ENCODE peak calls at places on chromosomes 3 and 15, in six cellular contexts. X is NCI-H1092, D is T-cell, E is Ammon's horn, U is kidney tubule cell, I is AML-193. M is an unnamed sample.

GRCh38 chr3:194512895-194513601 is 26.2 kb upstream of the ATP13A3 start:
- DNase-seq in X (no peak), E (no peak), U (no peak), I (no peak), D (no peak), M (no peak)

GRCh38 chr15:98649621-98649995 is 1.3 kb downstream of the IGF1R start:
- DNase-seq in I (no peak), U (peak), X (no peak), E (no peak), D (peak), M (no peak)

GRCh38 chr15:88785217-88785616 is 18.0 kb upstream of the ACAN start:
- DNase-seq in X (no peak), I (no peak), E (no peak), U (no peak), D (no peak), M (no peak)

GRCh38 chr3:181956122-181956521 is 244.4 kb downstream of the SOX2 start:
- DNase-seq in E (no peak), X (no peak), I (no peak), D (no peak), U (no peak), M (no peak)

GRCh38 chr15:50145451-50145872 is 26.4 kb upstream of the ATP8B4 start:
- DNase-seq in X (peak), U (peak), D (no peak), I (peak), E (peak), M (peak)

GRCh38 chr3:66297917-66298316 is 77.1 kb downstream of the SLC25A26 start:
- DNase-seq in X (no peak), I (no peak), E (no peak), U (no peak), D (peak), M (no peak)

GRCh38 chr3:11522953-11523792 is 120.5 kb downstream of the VGLL4 start:
- DNase-seq in D (no peak), E (no peak), I (no peak), X (no peak), U (no peak), M (no peak)

GRCh38 chr3:118808743-118809142 is 225.9 kb downstream of the IGSF11 start:
- DNase-seq in X (no peak), U (peak), I (no peak), D (no peak), E (no peak), M (no peak)

GRCh38 chr3:185317674-185318073 is 45.3 kb upstream of the MAP3K13 start:
- DNase-seq in E (no peak), D (no peak), I (no peak), X (no peak), U (peak), M (no peak)

GRCh38 chr3:129855454-129856419 is 37.8 kb downstream of the TMCC1 start:
- DNase-seq in E (peak), U (peak), I (peak), D (no peak), X (no peak), M (peak)

GRCh38 chr3:56702487-56703315 is 19.6 kb upstream of the TASOR start:
- DNase-seq in D (peak), E (peak), I (peak), U (peak), X (peak), M (peak)

GRCh38 chr3:125154110-125154509 is 58.4 kb downstream of the SLC12A8 start:
- DNase-seq in E (no peak), X (no peak), D (no peak), U (no peak), I (no peak), M (no peak)

GRCh38 chr15:42737529-42738328 is 801 bp upstream of the CDAN1 start:
- DNase-seq in U (peak), E (no peak), I (peak), X (no peak), D (no peak), M (no peak)

GRCh38 chr15:25863067-25863967 is at the start of gene ATP10A:
- DNase-seq in I (no peak), D (peak), U (peak), X (no peak), E (no peak), M (peak)

GRCh38 chr3:50245831-50246516 is 10.0 kb downstream of the GNAI2 start:
- DNase-seq in I (peak), D (peak), E (peak), U (peak), X (peak), M (peak)

GRCh38 chr3:37694236-37694635 is 167.4 kb upstream of the CTDSPL start:
- DNase-seq in U (no peak), I (no peak), E (peak), D (no peak), X (no peak), M (no peak)

GRCh38 chr3:47932431-47932830 is 83.8 kb downstream of the MAP4 start:
- DNase-seq in U (no peak), X (no peak), I (no peak), D (no peak), E (no peak), M (no peak)

GRCh38 chr3:126270145-126270811 is 86.9 kb downstream of the KLF15 start:
- DNase-seq in E (peak), U (peak), X (peak), D (no peak), I (no peak), M (no peak)

GRCh38 chr15:92226020-92226612 is 167.6 kb upstream of the ST8SIA2 start:
- DNase-seq in D (no peak), E (peak), X (no peak), I (peak), U (peak), M (peak)